ENCODE peak calls at places on chromosomes 2 and 18, in four cellular contexts. S is HCT116, W is vagina, U is prostate gland. I is an unnamed sample.

GRCh38 chr18:58109251-58109650 is 65.2 kb downstream of the NEDD4L start:
- DNase-seq in U (no peak), S (no peak), W (no peak), I (no peak)

GRCh38 chr2:239190921-239191885 is 209.6 kb downstream of the HDAC4 start:
- DNase-seq in W (no peak), U (no peak), S (no peak), I (no peak)

GRCh38 chr2:186543561-186544131 is 46.2 kb upstream of the ITGAV start:
- DNase-seq in S (no peak), W (no peak), U (no peak), I (peak; percentile 87)

GRCh38 chr2:8413589-8414135 is 268.2 kb upstream of the ID2 start:
- DNase-seq in S (no peak), U (peak; percentile 76), W (no peak), I (no peak)

GRCh38 chr18:10120622-10121021 is 206.8 kb downstream of the VAPA start:
- DNase-seq in S (no peak), W (peak; percentile 82), U (no peak), I (no peak)

GRCh38 chr2:3289164-3289515 is 88.5 kb downstream of the EIPR1 start:
- DNase-seq in U (no peak), W (no peak), S (no peak), I (no peak)

GRCh38 chr2:88753833-88754584 is 62.5 kb downstream of the RPIA start:
- DNase-seq in S (no peak), U (no peak), W (no peak), I (peak; percentile 22)

GRCh38 chr18:14074187-14074586 is 58.0 kb downstream of the ZNF519 start:
- DNase-seq in S (peak; percentile 7), U (no peak), W (no peak), I (no peak)

GRCh38 chr2:36783276-36783675 is 86.8 kb downstream of the VIT start:
- DNase-seq in U (no peak), W (no peak), S (no peak), I (no peak)

GRCh38 chr2:178064051-178064450 is 8.5 kb downstream of the PDE11A start:
- DNase-seq in U (no peak), S (no peak), W (no peak), I (no peak)

GRCh38 chr2:99666256-99666655 is 176.4 kb upstream of the REV1 start:
- DNase-seq in W (no peak), S (no peak), U (no peak), I (no peak)

GRCh38 chr2:176852667-176853066 is 359.9 kb upstream of the HNRNPA3 start:
- DNase-seq in W (no peak), S (no peak), U (no peak), I (no peak)

GRCh38 chr18:63285332-63285731 is 34.2 kb downstream of the BCL2 start:
- DNase-seq in W (no peak), S (no peak), U (no peak), I (no peak)

GRCh38 chr18:21826196-21826595 is 85.6 kb downstream of the MIB1 start:
- DNase-seq in W (no peak), U (no peak), S (no peak), I (peak; percentile 71)

GRCh38 chr2:1755436-1756191 is 11.3 kb upstream of the PXDN start:
- DNase-seq in U (no peak), W (no peak), S (no peak), I (peak; percentile 21)

GRCh38 chr18:36667811-36668210 is 161.0 kb downstream of the TPGS2 start:
- DNase-seq in S (no peak), W (no peak), U (no peak), I (no peak)

GRCh38 chr2:232230557-232230956 is 148.0 kb upstream of the ALPP start:
- DNase-seq in S (peak; percentile 3), W (no peak), U (no peak), I (no peak)

GRCh38 chr18:54805571-54806334 is 22.5 kb upstream of the RAB27B start:
- DNase-seq in W (no peak), S (no peak), U (no peak), I (peak; percentile 90)

GRCh38 chr2:166314022-166314759 is 61.6 kb downstream of the SCN9A start:
- DNase-seq in U (no peak), W (no peak), S (no peak), I (peak; percentile 6)

GRCh38 chr2:239326831-239327535 is 73.8 kb downstream of the HDAC4 start:
- DNase-seq in S (no peak), U (no peak), W (peak; percentile 91), I (no peak)

GRCh38 chr18:9617006-9617542 is 2.7 kb upstream of the PPP4R1 start:
- DNase-seq in U (no peak), S (no peak), W (no peak), I (peak; percentile 38)

GRCh38 chr2:25576596-25576995 is 96.8 kb downstream of the DTNB start:
- DNase-seq in S (no peak), W (no peak), U (peak; percentile 21), I (no peak)

GRCh38 chr2:43065871-43066270 is 160.5 kb downstream of the ZFP36L2 start:
- DNase-seq in S (no peak), W (no peak), U (no peak), I (no peak)

GRCh38 chr2:204608261-204608660 is 63.0 kb downstream of the PARD3B start:
- DNase-seq in S (no peak), W (no peak), U (no peak), I (no peak)

GRCh38 chr2:73359915-73360697 is 25.5 kb upstream of the ALMS1 start:
- DNase-seq in S (no peak), U (no peak), W (no peak), I (peak; percentile 10)

GRCh38 chr2:17614174-17614573 is 73.7 kb downstream of the VSNL1 start:
- DNase-seq in W (no peak), U (no peak), S (no peak), I (no peak)

GRCh38 chr2:102291221-102292075 is 19.9 kb upstream of the IL1RL1 start:
- DNase-seq in U (no peak), S (no peak), W (no peak), I (no peak)

GRCh38 chr2:74530239-74531161 is 767 bp downstream of the HTRA2 start:
- DNase-seq in U (no peak), W (no peak), S (no peak), I (peak; percentile 34)

GRCh38 chr18:60358516-60358915 is 14.1 kb downstream of the MC4R start:
- DNase-seq in U (no peak), W (no peak), S (no peak), I (no peak)

GRCh38 chr18:49742563-49743295 is 70.6 kb downstream of the ACAA2 start:
- DNase-seq in U (no peak), W (no peak), S (no peak), I (no peak)

DNA sequence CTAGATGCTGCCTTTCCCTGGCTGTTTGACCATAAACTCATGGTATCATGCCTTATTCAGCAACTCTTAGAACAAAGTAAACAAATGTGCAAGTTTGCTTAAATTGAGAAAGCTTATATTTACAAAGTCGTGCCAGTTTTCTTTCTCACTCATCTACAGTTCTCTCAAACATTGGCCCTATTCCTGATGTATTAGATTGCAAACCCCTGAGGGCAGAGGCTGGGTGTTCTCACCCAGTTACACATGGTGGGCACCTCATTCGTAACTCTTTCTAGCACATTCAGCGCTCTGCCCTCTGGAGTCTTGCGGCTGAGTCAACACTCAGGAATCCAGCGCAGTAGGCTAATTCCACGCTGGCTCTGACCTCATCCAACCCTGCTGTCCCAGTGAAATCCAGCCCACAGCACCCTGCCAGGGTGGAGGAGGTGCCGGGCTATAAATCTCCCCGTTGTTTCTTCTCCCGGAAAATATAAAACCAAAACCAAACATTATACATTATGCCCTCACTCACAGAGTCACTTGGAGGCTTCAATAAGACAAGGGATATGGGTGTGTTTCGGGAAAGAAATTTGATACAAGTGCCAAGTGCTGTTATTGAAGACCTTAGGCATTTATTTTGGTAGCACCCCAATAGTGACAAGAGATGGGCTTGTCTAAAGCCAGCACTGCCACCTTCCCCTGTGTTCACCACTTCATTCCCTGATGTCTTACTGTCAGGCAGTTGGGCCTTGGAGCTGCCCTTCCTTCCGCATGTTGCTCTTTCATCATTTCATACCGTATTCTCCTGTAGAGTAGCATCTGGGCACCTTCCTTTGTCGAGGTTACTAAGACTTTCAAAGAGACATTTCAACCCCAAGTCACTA is 287.4 kb downstream of the PRKCE start:
- DNase-seq in U (peak; percentile 90), S (peak; percentile 92), W (no peak), I (peak; percentile 86)
- TF ChIP-seq POLR2AphosphoS5 in U (peak; percentile 88), S (peak; percentile 45), W (peak; percentile 92), I (peak; percentile 85)

DNA sequence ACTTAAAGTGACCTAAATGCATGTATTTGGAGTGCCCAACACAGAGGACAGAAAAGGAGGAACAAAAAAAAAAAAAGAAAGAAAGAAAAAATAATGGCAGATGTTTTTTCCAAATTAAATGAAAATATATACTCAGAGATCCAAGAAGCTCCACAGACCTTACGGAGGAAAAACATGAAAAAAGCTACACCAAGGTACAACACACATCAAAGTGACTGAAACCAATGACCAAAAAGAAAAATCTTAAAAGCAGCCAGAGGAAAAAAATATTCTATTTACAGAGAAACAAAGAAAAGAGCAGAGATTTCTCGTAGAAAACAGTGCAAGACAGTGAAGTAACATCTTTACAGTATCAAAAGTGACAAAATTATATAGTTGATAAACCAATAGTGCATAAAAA is 5.1 kb downstream of the FANCL start:
- DNase-seq in U (no peak), S (no peak), W (no peak), I (no peak)
- H3K4me1 ChIP-seq in U (no peaks in the 10 kb centered on the region), S (peaks cover 12% of the 10 kb centered on the region), W (peaks cover 28% of the 10 kb centered on the region), I (peaks cover 12% of the 10 kb centered on the region)

DNA sequence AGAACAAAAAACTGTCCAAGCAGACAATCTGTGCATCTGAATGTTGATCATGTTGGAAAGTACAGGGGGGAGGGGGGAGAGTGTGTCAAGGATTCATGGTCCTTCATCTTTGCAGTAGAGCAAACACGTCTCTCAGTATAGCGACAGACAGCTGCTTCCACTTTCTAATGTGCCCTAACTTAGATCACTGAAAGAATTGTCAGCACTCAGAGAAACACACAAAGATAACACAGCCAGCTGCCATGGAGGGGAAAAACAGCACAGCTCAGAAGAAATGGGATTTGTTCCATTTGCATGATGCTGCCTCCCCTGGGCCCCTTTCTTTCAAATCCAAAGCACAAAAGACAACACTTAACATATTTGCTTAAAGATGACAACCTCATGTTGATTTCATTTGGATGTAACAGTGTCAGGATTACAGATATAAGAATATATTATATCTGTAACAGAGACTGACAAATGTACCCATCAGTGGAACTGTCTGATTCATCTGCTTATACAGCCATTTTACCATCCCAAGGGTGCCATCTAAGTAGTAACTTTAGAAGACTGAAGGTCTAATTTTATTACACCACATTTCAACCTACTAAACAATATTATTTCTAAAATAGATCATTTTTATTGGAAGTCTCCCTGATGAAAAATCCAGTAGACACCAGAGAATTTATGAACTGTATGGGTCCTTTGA is 17.7 kb downstream of the FIGN start:
- DNase-seq in S (no peak), W (no peak), U (no peak), I (no peak)
- TF ChIP-seq POLR2AphosphoS5 in S (no peak), W (no peak), U (no peak), I (no peak)

GRCh38 chr2:233252227-233252626 is 754 bp downstream of the ATG16L1 start:
- DNase-seq in S (no peak), U (no peak), W (no peak), I (no peak)

GRCh38 chr2:233251306-233252116 is at the start of gene ATG16L1:
- DNase-seq in U (peak; percentile 95), W (no peak), S (peak; percentile 90), I (peak; percentile 96)

GRCh38 chr2:233250568-233250967 is 905 bp upstream of the ATG16L1 start:
- DNase-seq in S (no peak), W (no peak), U (no peak), I (no peak)

GRCh38 chr2:233248999-233249398 is 2.5 kb upstream of the ATG16L1 start:
- DNase-seq in S (no peak), W (no peak), U (no peak), I (no peak)

DNA sequence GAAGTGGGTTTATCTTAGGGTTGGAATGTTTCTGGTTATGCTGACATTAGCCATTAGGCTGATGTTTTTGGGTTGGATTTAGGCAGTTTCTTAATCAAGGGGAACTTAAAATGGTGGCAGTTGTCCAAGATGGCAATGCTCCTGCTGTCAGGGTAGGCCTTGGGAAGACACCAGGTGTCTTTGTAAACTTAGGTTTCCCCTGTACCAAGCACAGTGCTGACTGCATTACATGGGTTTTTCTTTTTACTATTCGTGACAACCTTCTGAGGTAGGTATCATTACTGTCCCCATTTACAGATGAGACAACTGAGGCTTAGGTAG is 528 bp upstream of the ATG16L1 start:
- DNase-seq in W (no peak), S (no peak), U (no peak), I (no peak)
- H3K4me1 ChIP-seq in W (peaks cover 33% of the 10 kb centered on the region), S (peaks cover 51% of the 10 kb centered on the region), U (peaks cover 8% of the 10 kb centered on the region), I (peaks cover 28% of the 10 kb centered on the region)

I was measured in endothelial cell of umbilical vein.